ENCODE peak calls at places on chromosomes 5 and 9, in nine cellular contexts. One of them, this sample, is unnamed.
A peak's percentile ranks its signal among the peaks of the same experiment; 100 is the strongest.

GRCh38 chr5:142960309-142960696 is 190.1 kb downstream of the ARHGAP26 start:
- DNase-seq in activated CD4-positive, alpha-beta T cell treated with anti-CD3 and anti-CD28 coated beads, Interleukin-2, amount 10 ng/mL, durations not matched to agents 7 days and 5 days: no peak
- DNase-seq in fibroblast of lung: peak; percentile 86
- DNase-seq in right cardiac atrium: no peak
- DNase-seq in left ventricle myocardium inferior: no peak
- DNase-seq in body of pancreas: no peak
- DNase-seq in T-helper 9 cell: no peak
- DNase-seq in CD4-positive, CD25-positive, alpha-beta regulatory T cell: no peak
- DNase-seq in Caki2: peak; percentile 67
- DNase-seq in this sample: no peak

GRCh38 chr9:78676009-78676408 is 379.1 kb downstream of the PSAT1 start:
- DNase-seq in activated CD4-positive, alpha-beta T cell treated with anti-CD3 and anti-CD28 coated beads, Interleukin-2, amount 10 ng/mL, durations not matched to agents 7 days and 5 days: no peak
- DNase-seq in fibroblast of lung: peak; percentile 79
- DNase-seq in right cardiac atrium: no peak
- DNase-seq in left ventricle myocardium inferior: no peak
- DNase-seq in body of pancreas: no peak
- DNase-seq in T-helper 9 cell: no peak
- DNase-seq in CD4-positive, CD25-positive, alpha-beta regulatory T cell: no peak
- DNase-seq in Caki2: no peak
- DNase-seq in this sample: no peak

GRCh38 chr9:131037336-131038255 is 28.6 kb downstream of the LAMC3 start:
- DNase-seq in activated CD4-positive, alpha-beta T cell treated with anti-CD3 and anti-CD28 coated beads, Interleukin-2, amount 10 ng/mL, durations not matched to agents 7 days and 5 days: no peak
- DNase-seq in fibroblast of lung: no peak
- DNase-seq in right cardiac atrium: peak; percentile 61
- DNase-seq in left ventricle myocardium inferior: no peak
- DNase-seq in body of pancreas: no peak
- DNase-seq in T-helper 9 cell: no peak
- DNase-seq in CD4-positive, CD25-positive, alpha-beta regulatory T cell: no peak
- DNase-seq in Caki2: no peak
- DNase-seq in this sample: no peak

GRCh38 chr5:113031132-113031531 is 54.5 kb downstream of the DCP2 start:
- DNase-seq in activated CD4-positive, alpha-beta T cell treated with anti-CD3 and anti-CD28 coated beads, Interleukin-2, amount 10 ng/mL, durations not matched to agents 7 days and 5 days: no peak
- DNase-seq in fibroblast of lung: no peak
- DNase-seq in right cardiac atrium: no peak
- DNase-seq in left ventricle myocardium inferior: no peak
- DNase-seq in body of pancreas: no peak
- DNase-seq in T-helper 9 cell: no peak
- DNase-seq in CD4-positive, CD25-positive, alpha-beta regulatory T cell: no peak
- DNase-seq in Caki2: no peak
- DNase-seq in this sample: no peak

GRCh38 chr5:561408-561807 is 37.2 kb upstream of the SLC9A3 start:
- DNase-seq in activated CD4-positive, alpha-beta T cell treated with anti-CD3 and anti-CD28 coated beads, Interleukin-2, amount 10 ng/mL, durations not matched to agents 7 days and 5 days: no peak
- DNase-seq in fibroblast of lung: no peak
- DNase-seq in right cardiac atrium: no peak
- DNase-seq in left ventricle myocardium inferior: no peak
- DNase-seq in body of pancreas: no peak
- DNase-seq in T-helper 9 cell: no peak
- DNase-seq in CD4-positive, CD25-positive, alpha-beta regulatory T cell: no peak
- DNase-seq in Caki2: no peak
- DNase-seq in this sample: peak; percentile 25

GRCh38 chr5:121691478-121691877 is 160.2 kb upstream of the FTMT start:
- DNase-seq in activated CD4-positive, alpha-beta T cell treated with anti-CD3 and anti-CD28 coated beads, Interleukin-2, amount 10 ng/mL, durations not matched to agents 7 days and 5 days: no peak
- DNase-seq in fibroblast of lung: peak; percentile 2
- DNase-seq in right cardiac atrium: no peak
- DNase-seq in left ventricle myocardium inferior: no peak
- DNase-seq in body of pancreas: peak; percentile 14
- DNase-seq in T-helper 9 cell: no peak
- DNase-seq in CD4-positive, CD25-positive, alpha-beta regulatory T cell: no peak
- DNase-seq in Caki2: no peak
- DNase-seq in this sample: peak; percentile 57

GRCh38 chr9:76637426-76637825 is 126.8 kb upstream of the PCA3 start:
- DNase-seq in activated CD4-positive, alpha-beta T cell treated with anti-CD3 and anti-CD28 coated beads, Interleukin-2, amount 10 ng/mL, durations not matched to agents 7 days and 5 days: no peak
- DNase-seq in fibroblast of lung: no peak
- DNase-seq in right cardiac atrium: no peak
- DNase-seq in left ventricle myocardium inferior: no peak
- DNase-seq in body of pancreas: no peak
- DNase-seq in T-helper 9 cell: no peak
- DNase-seq in CD4-positive, CD25-positive, alpha-beta regulatory T cell: no peak
- DNase-seq in Caki2: no peak
- DNase-seq in this sample: no peak

GRCh38 chr9:72038408-72038807 is 22.0 kb downstream of the C9orf57 start:
- DNase-seq in activated CD4-positive, alpha-beta T cell treated with anti-CD3 and anti-CD28 coated beads, Interleukin-2, amount 10 ng/mL, durations not matched to agents 7 days and 5 days: no peak
- DNase-seq in fibroblast of lung: no peak
- DNase-seq in right cardiac atrium: peak; percentile 60
- DNase-seq in left ventricle myocardium inferior: peak; percentile 44
- DNase-seq in body of pancreas: no peak
- DNase-seq in T-helper 9 cell: no peak
- DNase-seq in CD4-positive, CD25-positive, alpha-beta regulatory T cell: no peak
- DNase-seq in Caki2: no peak
- DNase-seq in this sample: no peak

GRCh38 chr5:173665326-173665725 is 48.9 kb upstream of the BOD1 start:
- DNase-seq in activated CD4-positive, alpha-beta T cell treated with anti-CD3 and anti-CD28 coated beads, Interleukin-2, amount 10 ng/mL, durations not matched to agents 7 days and 5 days: no peak
- DNase-seq in fibroblast of lung: no peak
- DNase-seq in right cardiac atrium: no peak
- DNase-seq in left ventricle myocardium inferior: no peak
- DNase-seq in body of pancreas: no peak
- DNase-seq in T-helper 9 cell: no peak
- DNase-seq in CD4-positive, CD25-positive, alpha-beta regulatory T cell: no peak
- DNase-seq in Caki2: no peak
- DNase-seq in this sample: no peak

GRCh38 chr5:4207456-4207855 is 611.8 kb downstream of the IRX1 start:
- DNase-seq in activated CD4-positive, alpha-beta T cell treated with anti-CD3 and anti-CD28 coated beads, Interleukin-2, amount 10 ng/mL, durations not matched to agents 7 days and 5 days: no peak
- DNase-seq in fibroblast of lung: no peak
- DNase-seq in right cardiac atrium: no peak
- DNase-seq in left ventricle myocardium inferior: no peak
- DNase-seq in body of pancreas: no peak
- DNase-seq in T-helper 9 cell: no peak
- DNase-seq in CD4-positive, CD25-positive, alpha-beta regulatory T cell: no peak
- DNase-seq in Caki2: no peak
- DNase-seq in this sample: no peak

GRCh38 chr5:178667109-178667508 is 40.3 kb upstream of the CLK4 start:
- DNase-seq in activated CD4-positive, alpha-beta T cell treated with anti-CD3 and anti-CD28 coated beads, Interleukin-2, amount 10 ng/mL, durations not matched to agents 7 days and 5 days: no peak
- DNase-seq in fibroblast of lung: peak; percentile 11
- DNase-seq in right cardiac atrium: no peak
- DNase-seq in left ventricle myocardium inferior: no peak
- DNase-seq in body of pancreas: no peak
- DNase-seq in T-helper 9 cell: no peak
- DNase-seq in CD4-positive, CD25-positive, alpha-beta regulatory T cell: no peak
- DNase-seq in Caki2: no peak
- DNase-seq in this sample: no peak

GRCh38 chr9:107049046-107049824 is 186.3 kb downstream of the ZNF462 start:
- DNase-seq in activated CD4-positive, alpha-beta T cell treated with anti-CD3 and anti-CD28 coated beads, Interleukin-2, amount 10 ng/mL, durations not matched to agents 7 days and 5 days: no peak
- DNase-seq in fibroblast of lung: peak; percentile 27
- DNase-seq in right cardiac atrium: no peak
- DNase-seq in left ventricle myocardium inferior: no peak
- DNase-seq in body of pancreas: no peak
- DNase-seq in T-helper 9 cell: no peak
- DNase-seq in CD4-positive, CD25-positive, alpha-beta regulatory T cell: no peak
- DNase-seq in Caki2: no peak
- DNase-seq in this sample: no peak

GRCh38 chr9:104927216-104927911 is 591 bp downstream of the ABCA1 start:
- DNase-seq in activated CD4-positive, alpha-beta T cell treated with anti-CD3 and anti-CD28 coated beads, Interleukin-2, amount 10 ng/mL, durations not matched to agents 7 days and 5 days: peak; percentile 12
- DNase-seq in fibroblast of lung: peak; percentile 62
- DNase-seq in right cardiac atrium: peak; percentile 64
- DNase-seq in left ventricle myocardium inferior: peak; percentile 35
- DNase-seq in body of pancreas: peak; percentile 60
- DNase-seq in T-helper 9 cell: peak; percentile 3
- DNase-seq in CD4-positive, CD25-positive, alpha-beta regulatory T cell: peak; percentile 51
- DNase-seq in Caki2: peak; percentile 56
- DNase-seq in this sample: peak; percentile 33

GRCh38 chr5:175830586-175831300 is 40.6 kb upstream of the CPLX2 start:
- DNase-seq in activated CD4-positive, alpha-beta T cell treated with anti-CD3 and anti-CD28 coated beads, Interleukin-2, amount 10 ng/mL, durations not matched to agents 7 days and 5 days: no peak
- DNase-seq in fibroblast of lung: no peak
- DNase-seq in right cardiac atrium: no peak
- DNase-seq in left ventricle myocardium inferior: no peak
- DNase-seq in body of pancreas: no peak
- DNase-seq in T-helper 9 cell: no peak
- DNase-seq in CD4-positive, CD25-positive, alpha-beta regulatory T cell: no peak
- DNase-seq in Caki2: no peak
- DNase-seq in this sample: no peak

GRCh38 chr9:121292051-121292450 is 24.1 kb downstream of the GSN start:
- DNase-seq in activated CD4-positive, alpha-beta T cell treated with anti-CD3 and anti-CD28 coated beads, Interleukin-2, amount 10 ng/mL, durations not matched to agents 7 days and 5 days: no peak
- DNase-seq in fibroblast of lung: no peak
- DNase-seq in right cardiac atrium: no peak
- DNase-seq in left ventricle myocardium inferior: no peak
- DNase-seq in body of pancreas: no peak
- DNase-seq in T-helper 9 cell: no peak
- DNase-seq in CD4-positive, CD25-positive, alpha-beta regulatory T cell: no peak
- DNase-seq in Caki2: no peak
- DNase-seq in this sample: no peak

GRCh38 chr5:16737620-16738364 is 121.0 kb upstream of the RETREG1 start:
- DNase-seq in activated CD4-positive, alpha-beta T cell treated with anti-CD3 and anti-CD28 coated beads, Interleukin-2, amount 10 ng/mL, durations not matched to agents 7 days and 5 days: no peak
- DNase-seq in fibroblast of lung: no peak
- DNase-seq in right cardiac atrium: no peak
- DNase-seq in left ventricle myocardium inferior: no peak
- DNase-seq in body of pancreas: no peak
- DNase-seq in T-helper 9 cell: no peak
- DNase-seq in CD4-positive, CD25-positive, alpha-beta regulatory T cell: no peak
- DNase-seq in Caki2: no peak
- DNase-seq in this sample: peak; percentile 67

GRCh38 chr5:177403194-177403825 is 2.8 kb upstream of the PFN3 start:
- DNase-seq in activated CD4-positive, alpha-beta T cell treated with anti-CD3 and anti-CD28 coated beads, Interleukin-2, amount 10 ng/mL, durations not matched to agents 7 days and 5 days: peak; percentile 39
- DNase-seq in fibroblast of lung: no peak
- DNase-seq in right cardiac atrium: peak; percentile 67
- DNase-seq in left ventricle myocardium inferior: no peak
- DNase-seq in body of pancreas: peak; percentile 45
- DNase-seq in T-helper 9 cell: peak; percentile 55
- DNase-seq in CD4-positive, CD25-positive, alpha-beta regulatory T cell: peak; percentile 66
- DNase-seq in Caki2: peak; percentile 75
- DNase-seq in this sample: peak; percentile 68

GRCh38 chr5:130102375-130102774 is 198.1 kb downstream of the CHSY3 start:
- DNase-seq in activated CD4-positive, alpha-beta T cell treated with anti-CD3 and anti-CD28 coated beads, Interleukin-2, amount 10 ng/mL, durations not matched to agents 7 days and 5 days: no peak
- DNase-seq in fibroblast of lung: no peak
- DNase-seq in right cardiac atrium: no peak
- DNase-seq in left ventricle myocardium inferior: no peak
- DNase-seq in body of pancreas: no peak
- DNase-seq in T-helper 9 cell: no peak
- DNase-seq in CD4-positive, CD25-positive, alpha-beta regulatory T cell: no peak
- DNase-seq in Caki2: no peak
- DNase-seq in this sample: no peak

GRCh38 chr5:175378444-175379028 is 65.4 kb downstream of the DRD1 start:
- DNase-seq in activated CD4-positive, alpha-beta T cell treated with anti-CD3 and anti-CD28 coated beads, Interleukin-2, amount 10 ng/mL, durations not matched to agents 7 days and 5 days: no peak
- DNase-seq in fibroblast of lung: peak; percentile 89
- DNase-seq in right cardiac atrium: no peak
- DNase-seq in left ventricle myocardium inferior: no peak
- DNase-seq in body of pancreas: no peak
- DNase-seq in T-helper 9 cell: no peak
- DNase-seq in CD4-positive, CD25-positive, alpha-beta regulatory T cell: no peak
- DNase-seq in Caki2: peak; percentile 99
- DNase-seq in this sample: no peak

GRCh38 chr9:5427005-5427404 is 10.7 kb downstream of the PLGRKT start:
- DNase-seq in activated CD4-positive, alpha-beta T cell treated with anti-CD3 and anti-CD28 coated beads, Interleukin-2, amount 10 ng/mL, durations not matched to agents 7 days and 5 days: no peak
- DNase-seq in fibroblast of lung: no peak
- DNase-seq in right cardiac atrium: no peak
- DNase-seq in left ventricle myocardium inferior: no peak
- DNase-seq in body of pancreas: no peak
- DNase-seq in T-helper 9 cell: no peak
- DNase-seq in CD4-positive, CD25-positive, alpha-beta regulatory T cell: no peak
- DNase-seq in Caki2: no peak
- DNase-seq in this sample: no peak

GRCh38 chr9:75891277-75892167 is 1.0 kb downstream of the PCSK5 start:
- DNase-seq in activated CD4-positive, alpha-beta T cell treated with anti-CD3 and anti-CD28 coated beads, Interleukin-2, amount 10 ng/mL, durations not matched to agents 7 days and 5 days: peak; percentile 46
- DNase-seq in fibroblast of lung: peak; percentile 36
- DNase-seq in right cardiac atrium: peak; percentile 76
- DNase-seq in left ventricle myocardium inferior: peak; percentile 25
- DNase-seq in body of pancreas: peak; percentile 44
- DNase-seq in T-helper 9 cell: peak; percentile 7
- DNase-seq in CD4-positive, CD25-positive, alpha-beta regulatory T cell: peak; percentile 35
- DNase-seq in Caki2: no peak
- DNase-seq in this sample: peak; percentile 64

This sample was measured in Peyer's patch.